ENCODE peak calls at places on chromosomes 6 and 20, in seven cellular contexts. D is HepG2, Q is SK-N-SH, N is HCT116, E is K562, P is H1, A is GM12878. M is an unnamed sample.

GRCh38 chr6:77502966-77503365 is 39.7 kb upstream of the HTR1B start:
- DNase-seq in D (no peak), Q (no peak), N (no peak), E (no peak), P (no peak), A (no peak), M (no peak)

GRCh38 chr6:12504325-12504966 is 212.1 kb upstream of the PHACTR1 start:
- DNase-seq in D (peak), Q (peak), N (peak), E (peak), P (no peak), A (peak), M (peak)

GRCh38 chr20:63035284-63036185 is 28.8 kb upstream of the BHLHE23 start:
- DNase-seq in D (no peak), Q (no peak), N (no peak), E (no peak), P (peak), A (no peak), M (no peak)

GRCh38 chr6:158611600-158612041 is 32.9 kb downstream of the DYNLT1 start:
- DNase-seq in D (no peak), Q (no peak), N (no peak), E (no peak), P (peak), A (no peak), M (no peak)

GRCh38 chr6:40160826-40161225 is 226.6 kb upstream of the MOCS1 start:
- DNase-seq in D (no peak), Q (no peak), N (no peak), E (peak), P (no peak), A (no peak), M (no peak)

GRCh38 chr6:41439524-41440418 is 104.4 kb downstream of the NCR2 start:
- DNase-seq in D (no peak), Q (no peak), N (no peak), E (no peak), P (no peak), A (peak), M (no peak)

GRCh38 chr20:41702647-41703046 is 84.5 kb upstream of the CHD6 start:
- DNase-seq in D (no peak), Q (no peak), N (no peak), E (no peak), P (no peak), A (no peak), M (no peak)

GRCh38 chr6:44454198-44454597 is 66.7 kb downstream of the CDC5L start:
- DNase-seq in D (no peak), Q (no peak), N (no peak), E (no peak), P (no peak), A (no peak), M (no peak)

GRCh38 chr6:101011165-101011564 is 130.0 kb upstream of the ASCC3 start:
- DNase-seq in D (no peak), Q (no peak), N (no peak), E (no peak), P (no peak), A (peak), M (peak)

GRCh38 chr20:36237477-36237876 is 1.2 kb downstream of the AAR2 start:
- DNase-seq in D (no peak), Q (no peak), N (no peak), E (no peak), P (no peak), A (no peak), M (no peak)

GRCh38 chr20:48738399-48739304 is 89.1 kb downstream of the PREX1 start:
- DNase-seq in D (peak), Q (no peak), N (no peak), E (no peak), P (no peak), A (peak), M (no peak)

GRCh38 chr20:41411458-41411857 is 44.8 kb upstream of the EMILIN3 start:
- DNase-seq in D (no peak), Q (no peak), N (no peak), E (peak), P (no peak), A (no peak), M (peak)

GRCh38 chr6:159713984-159714383 is 13.3 kb upstream of the WTAP start:
- DNase-seq in D (no peak), Q (no peak), N (no peak), E (no peak), P (no peak), A (no peak), M (no peak)

GRCh38 chr6:38283734-38284362 is 355.9 kb downstream of the BTBD9 start:
- DNase-seq in D (no peak), Q (no peak), N (peak), E (no peak), P (no peak), A (no peak), M (no peak)

GRCh38 chr20:62122659-62123449 is 579 bp downstream of the LSM14B start:
- DNase-seq in D (no peak), Q (peak), N (no peak), E (peak), P (no peak), A (no peak), M (peak)

GRCh38 chr6:157302761-157303160 is 20.6 kb downstream of the TMEM242 start:
- DNase-seq in D (no peak), Q (no peak), N (no peak), E (no peak), P (no peak), A (no peak), M (no peak)

GRCh38 chr6:33904050-33904827 is 100.4 kb upstream of the MLN start:
- DNase-seq in D (no peak), Q (no peak), N (no peak), E (peak), P (no peak), A (peak), M (peak)

GRCh38 chr6:149095842-149096241 is 221.7 kb upstream of the TAB2 start:
- DNase-seq in D (no peak), Q (no peak), N (no peak), E (no peak), P (no peak), A (no peak), M (no peak)

GRCh38 chr20:21557246-21557982 is 43.5 kb upstream of the NKX2-2 start:
- DNase-seq in D (no peak), Q (no peak), N (no peak), E (no peak), P (no peak), A (no peak), M (no peak)

GRCh38 chr20:9839626-9840025 is 750 bp upstream of the PAK5 start:
- DNase-seq in D (no peak), Q (no peak), N (no peak), E (no peak), P (no peak), A (no peak), M (no peak)

GRCh38 chr6:159729598-159729997 is 2.3 kb downstream of the WTAP start:
- DNase-seq in D (no peak), Q (no peak), N (no peak), E (peak), P (no peak), A (peak), M (no peak)

GRCh38 chr6:121951077-121951476 is 448.4 kb upstream of the HSF2 start:
- DNase-seq in D (no peak), Q (no peak), N (no peak), E (no peak), P (no peak), A (no peak), M (no peak)

GRCh38 chr20:2692036-2692885 is at the start of gene EBF4:
- DNase-seq in D (no peak), Q (peak), N (no peak), E (peak), P (peak), A (no peak), M (peak)

GRCh38 chr6:74073429-74073828 is 377.4 kb downstream of the CD109 start:
- DNase-seq in D (no peak), Q (no peak), N (peak), E (no peak), P (no peak), A (no peak), M (no peak)

GRCh38 chr6:141309295-141309694 is 823.4 kb upstream of the GJE1 start:
- DNase-seq in D (peak), Q (no peak), N (no peak), E (no peak), P (no peak), A (no peak), M (no peak)

GRCh38 chr6:99434702-99435530 is 9.8 kb upstream of the PNISR start:
- DNase-seq in D (peak), Q (peak), N (peak), E (peak), P (no peak), A (no peak), M (no peak)

GRCh38 chr6:12208190-12208589 is 82.0 kb upstream of the EDN1 start:
- DNase-seq in D (no peak), Q (no peak), N (no peak), E (no peak), P (no peak), A (no peak), M (no peak)

DNA sequence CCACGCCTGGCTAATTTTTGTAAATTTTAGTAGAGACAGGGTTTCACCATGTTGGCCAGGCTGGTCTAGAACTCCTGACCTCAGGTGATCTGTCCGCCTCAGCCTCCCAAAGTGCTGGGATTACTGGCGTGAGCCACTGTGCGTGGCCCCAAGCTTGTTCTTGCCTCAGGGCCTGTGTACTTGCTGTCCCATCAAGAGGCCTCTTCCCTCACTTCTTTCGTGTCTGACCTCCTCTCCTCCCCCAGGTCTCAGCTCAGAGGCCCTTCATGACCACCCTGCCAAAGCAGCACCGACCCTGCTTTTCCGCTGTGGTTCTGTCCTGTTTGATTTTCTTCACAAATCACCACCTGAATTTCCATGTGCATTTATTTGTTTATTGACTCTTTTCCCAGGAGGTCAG is 10.5 kb upstream of the UBE2V1 start:
- DNase-seq in D (no peak), Q (no peak), N (no peak), E (no peak), P (no peak), A (no peak), M (no peak)
- TF ChIP-seq JUND in D (no peak), Q (no peak), N (no peak), E (no peak), P (no peak), A (no peak), M (no peak)

DNA sequence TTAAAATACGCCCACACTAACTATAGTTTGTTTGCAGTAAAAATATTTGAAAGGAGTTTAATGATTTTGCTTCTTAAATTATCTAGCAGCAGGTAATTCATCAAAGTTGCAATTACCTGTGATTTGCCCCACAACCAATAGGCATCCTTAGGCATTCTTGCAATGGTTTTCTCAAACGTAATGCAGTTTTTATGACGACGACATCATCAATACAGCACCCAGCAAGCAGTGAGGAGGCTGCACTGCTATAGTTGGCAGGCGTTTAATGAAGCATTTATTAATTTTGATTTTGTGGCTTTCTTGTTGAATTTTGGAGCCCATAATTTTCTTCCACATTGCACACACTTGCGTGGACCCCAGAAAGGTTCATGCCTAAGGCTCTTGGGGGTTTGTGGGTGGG is 28.1 kb upstream of the APCDD1L start:
- DNase-seq in D (no peak), Q (no peak), N (no peak), E (no peak), P (peak), A (no peak), M (no peak)
- TF ChIP-seq JUND in D (no peak), Q (no peak), N (no peak), E (no peak), P (no peak), A (no peak), M (no peak)

DNA sequence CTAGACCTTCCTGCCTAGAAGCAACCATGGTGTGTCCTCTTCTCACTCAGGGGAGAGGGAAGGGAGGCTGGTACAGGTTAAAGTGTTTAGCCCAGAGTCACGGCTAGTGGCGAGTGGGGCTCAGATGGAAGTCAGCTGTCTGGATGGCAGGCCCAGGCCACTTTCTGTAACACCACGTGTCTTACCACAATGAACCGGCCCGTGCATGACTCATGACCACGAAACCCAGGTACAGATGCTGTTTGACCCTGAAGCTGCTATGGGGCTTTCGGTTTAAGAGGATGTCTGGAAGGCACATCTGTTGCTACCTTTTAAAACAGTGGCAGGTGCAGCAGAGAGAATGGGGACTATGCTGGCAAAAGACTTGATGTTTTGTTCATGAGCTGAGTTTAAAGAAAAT is 36.5 kb upstream of the MPC1 start:
- DNase-seq in D (no peak), Q (no peak), N (no peak), E (no peak), P (no peak), A (peak), M (no peak)
- TF ChIP-seq JUND in D (no peak), Q (no peak), N (no peak), E (no peak), P (no peak), A (no peak), M (no peak)

GRCh38 chr6:130161627-130162404 is 60.9 kb downstream of the SAMD3 start:
- DNase-seq in D (no peak), Q (no peak), N (no peak), E (no peak), P (no peak), A (no peak), M (no peak)

GRCh38 chr6:130158061-130158460 is 64.7 kb downstream of the SAMD3 start:
- DNase-seq in D (no peak), Q (no peak), N (no peak), E (no peak), P (no peak), A (no peak), M (no peak)

GRCh38 chr6:130158548-130158947 is 64.2 kb downstream of the SAMD3 start:
- DNase-seq in D (no peak), Q (no peak), N (no peak), E (no peak), P (no peak), A (no peak), M (no peak)

GRCh38 chr6:130162421-130162820 is 60.3 kb downstream of the SAMD3 start:
- DNase-seq in D (no peak), Q (no peak), N (no peak), E (no peak), P (no peak), A (no peak), M (no peak)

DNA sequence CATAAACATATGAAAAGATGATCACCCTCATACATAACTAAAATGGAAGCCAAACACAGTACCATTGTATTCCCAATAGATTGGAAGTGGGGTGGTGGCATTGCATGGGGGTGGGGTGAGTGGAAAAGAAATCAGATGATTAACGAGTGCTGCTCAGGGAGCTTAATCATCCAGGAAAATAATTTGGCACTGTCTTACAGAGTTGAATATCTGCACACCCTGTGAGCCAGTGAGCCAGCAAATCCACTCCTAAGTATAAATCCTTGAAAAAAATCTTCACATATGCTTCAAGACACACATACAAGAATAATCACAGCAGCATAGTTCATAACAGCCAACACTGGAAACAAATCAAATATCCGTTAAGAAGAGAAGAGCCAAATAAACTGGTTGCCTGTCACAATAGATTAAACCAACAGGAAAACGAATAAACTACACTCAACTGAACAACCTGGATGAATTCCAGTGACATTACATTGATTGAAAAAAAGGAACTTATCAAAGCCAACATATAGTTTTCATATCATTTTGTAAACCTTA is 62.8 kb downstream of the SAMD3 start:
- DNase-seq in D (no peak), Q (no peak), N (no peak), E (no peak), P (no peak), A (no peak), M (no peak)
- TF ChIP-seq JUND in D (no peak), Q (no peak), N (no peak), E (no peak), P (no peak), A (no peak), M (no peak)

M was measured in T47D.